ENCODE peak calls at places on chromosomes 7 and 10, in nine cellular contexts. Y is H7, D is small intestine, L is prostate gland, E is kidney epithelial cell, X is GM12878, U is body of pancreas, R is aorta, G is ascending aorta. O is an unnamed sample.

GRCh38 chr10:70926215-70927000 is 38.0 kb upstream of the PCBD1 start:
- DNase-seq in Y (no peak), D (no peak), L (no peak), E (no peak), X (no peak), U (no peak), R (no peak), G (no peak), O (no peak)

GRCh38 chr10:113945075-113945686 is 90.7 kb downstream of the NHLRC2 start:
- DNase-seq in Y (no peak), D (peak), L (no peak), E (peak), X (no peak), U (peak), R (no peak), G (no peak), O (no peak)

GRCh38 chr7:98295467-98296220 is 14.2 kb downstream of the BRI3 start:
- DNase-seq in Y (no peak), D (no peak), L (peak), E (no peak), X (no peak), U (no peak), R (no peak), G (no peak), O (no peak)

GRCh38 chr10:46273506-46274477 is 13.0 kb upstream of the ANTXRL start:
- DNase-seq in Y (no peak), D (no peak), L (no peak), E (no peak), X (no peak), U (no peak), R (no peak), G (no peak), O (no peak)

GRCh38 chr7:158539711-158540146 is 47.9 kb downstream of the PTPRN2 start:
- DNase-seq in Y (no peak), D (no peak), L (no peak), E (no peak), X (no peak), U (no peak), R (no peak), G (no peak), O (no peak)

GRCh38 chr10:97553575-97554100 is 18.9 kb upstream of the ANKRD2 start:
- DNase-seq in Y (peak), D (peak), L (peak), E (no peak), X (peak), U (peak), R (peak), G (no peak), O (no peak)

GRCh38 chr10:63605568-63605967 is 84.4 kb downstream of the REEP3 start:
- DNase-seq in Y (peak), D (no peak), L (no peak), E (peak), X (no peak), U (no peak), R (no peak), G (no peak), O (no peak)

GRCh38 chr7:28378574-28379149 is 33.7 kb upstream of the CREB5 start:
- DNase-seq in Y (no peak), D (no peak), L (no peak), E (no peak), X (no peak), U (no peak), R (no peak), G (no peak), O (no peak)

GRCh38 chr10:42523098-42523497 is 115.3 kb downstream of the ZNF33B start:
- DNase-seq in Y (no peak), D (no peak), L (no peak), E (no peak), X (no peak), U (no peak), R (no peak), G (no peak), O (no peak)

GRCh38 chr10:42519079-42519478 is 119.3 kb downstream of the ZNF33B start:
- DNase-seq in Y (no peak), D (no peak), L (no peak), E (no peak), X (no peak), U (no peak), R (no peak), G (no peak), O (no peak)

GRCh38 chr10:42513921-42514320 is 124.4 kb downstream of the ZNF33B start:
- DNase-seq in Y (no peak), D (no peak), L (no peak), E (no peak), X (no peak), U (no peak), R (no peak), G (no peak), O (no peak)

DNA sequence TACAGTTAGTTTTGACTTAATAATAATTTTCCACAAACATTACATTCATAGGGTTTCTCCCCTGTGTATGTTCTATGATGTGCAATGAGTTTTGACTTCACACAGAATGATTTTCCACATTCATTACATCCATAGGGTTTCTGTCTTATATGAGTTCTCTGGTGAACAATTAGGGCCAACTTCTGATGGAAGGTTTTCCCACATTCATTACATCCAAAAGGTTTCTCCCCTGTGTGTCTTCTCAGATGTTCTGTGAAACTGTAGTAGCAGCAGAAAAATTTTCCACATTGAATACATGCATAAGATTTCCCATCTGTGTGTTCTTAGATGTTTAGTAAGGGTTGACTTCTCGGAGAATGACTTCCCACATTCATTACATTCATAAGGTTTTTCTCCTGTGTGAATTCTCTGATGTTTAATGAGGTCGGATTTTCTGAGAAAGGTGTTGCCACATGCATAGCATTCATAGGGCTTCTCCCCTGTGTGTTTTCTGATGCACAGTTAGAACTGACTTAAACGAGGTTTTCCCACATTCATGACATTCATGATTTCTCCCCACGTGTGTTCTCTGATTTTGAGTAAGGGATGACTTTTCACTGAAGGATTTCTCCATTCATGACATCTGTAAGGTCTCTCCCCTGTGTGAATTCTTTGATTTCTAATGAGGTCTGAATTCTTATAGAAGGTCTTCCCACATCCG is 118.5 kb downstream of the ZNF33B start:
- DNase-seq in Y (no peak), D (no peak), L (no peak), E (no peak), X (no peak), U (no peak), R (no peak), G (no peak), O (no peak)
- H3K4me3 ChIP-seq in Y (no peak), D (no peak), L (no peak), E (no peak), X (no peak), U (no peak), R (no peak), G (no peak), O (no peak)

DNA sequence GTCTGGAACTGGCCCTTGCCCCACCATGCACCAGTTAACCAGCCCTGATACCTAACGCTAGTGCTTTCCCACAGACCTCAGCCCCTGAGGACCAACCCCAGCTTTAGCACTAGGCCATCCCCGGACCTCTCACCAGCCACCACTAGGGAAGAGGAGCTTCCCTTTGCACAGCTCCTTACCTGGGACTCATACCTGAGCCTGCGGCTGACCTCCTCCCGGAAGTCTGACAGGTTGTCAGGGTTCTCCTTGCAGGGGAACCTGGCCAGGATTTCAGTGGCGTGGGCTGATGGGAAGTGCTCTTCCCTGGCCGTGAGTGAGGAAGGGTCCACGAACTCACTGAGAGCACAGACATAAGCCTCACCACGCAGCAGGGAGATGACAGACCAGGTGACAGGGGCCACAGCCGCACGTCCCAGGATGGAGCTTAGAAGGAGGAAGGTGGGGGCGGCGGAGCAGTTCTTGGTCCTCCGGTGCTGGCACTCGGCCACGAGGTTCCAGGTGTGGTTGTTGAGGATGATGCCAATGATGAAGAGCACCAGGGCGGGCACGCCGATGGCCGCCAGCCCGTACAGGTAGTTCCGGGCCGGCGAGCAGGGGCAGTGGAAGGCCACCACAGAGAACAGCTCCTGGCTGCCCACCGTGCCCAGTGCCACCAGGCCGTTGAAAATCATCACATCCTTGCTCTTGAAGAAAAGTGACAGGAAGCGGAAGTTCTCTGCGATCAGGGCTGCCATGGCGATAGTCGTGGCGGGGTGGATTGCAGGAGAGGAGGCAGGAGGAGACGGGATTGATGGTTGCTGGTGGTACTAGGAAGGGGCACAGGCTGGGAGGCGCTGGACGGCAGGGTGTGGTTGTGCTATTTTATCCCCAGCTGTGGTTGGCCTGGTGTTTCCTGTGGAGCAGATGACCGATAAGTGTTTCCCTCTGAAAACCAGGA is 2.7 kb downstream of the CALHM2 start:
- DNase-seq in Y (peak), D (no peak), L (no peak), E (no peak), X (no peak), U (no peak), R (peak), G (no peak), O (no peak)
- H3K4me3 ChIP-seq in Y (no peak), D (no peak), L (no peak), E (no peak), X (peak), U (no peak), R (no peak), G (peak), O (peak)

GRCh38 chr7:90404777-90405176 is 1.5 kb downstream of the CLDN12 start:
- DNase-seq in Y (no peak), D (no peak), L (no peak), E (no peak), X (no peak), U (no peak), R (no peak), G (no peak), O (no peak)
- H3K4me3 ChIP-seq in Y (no peak), D (no peak), L (peak), E (no peak), X (no peak), U (no peak), R (no peak), G (no peak), O (no peak)

GRCh38 chr10:122463466-122464157 is 2.3 kb downstream of the HTRA1 start:
- DNase-seq in Y (no peak), D (no peak), L (no peak), E (no peak), X (no peak), U (no peak), R (no peak), G (no peak), O (no peak)

GRCh38 chr10:122460891-122461293 is 461 bp upstream of the HTRA1 start:
- DNase-seq in Y (no peak), D (no peak), L (no peak), E (no peak), X (no peak), U (no peak), R (peak), G (no peak), O (no peak)

GRCh38 chr10:122462533-122463465 is 1.4 kb downstream of the HTRA1 start:
- DNase-seq in Y (peak), D (no peak), L (peak), E (no peak), X (no peak), U (peak), R (peak), G (no peak), O (no peak)

GRCh38 chr10:122461367-122461728 is at the start of gene HTRA1:
- DNase-seq in Y (peak), D (peak), L (peak), E (no peak), X (no peak), U (peak), R (peak), G (no peak), O (no peak)

GRCh38 chr10:122461729-122462532 is 578 bp downstream of the HTRA1 start:
- DNase-seq in Y (peak), D (peak), L (peak), E (no peak), X (no peak), U (peak), R (peak), G (no peak), O (no peak)
- H3K4me3 ChIP-seq in Y (peak), D (peak), L (peak), E (peak), X (no peak), U (peak), R (peak), G (peak), O (no peak)

GRCh38 chr10:132468651-132469050 is 68.9 kb upstream of the INPP5A start:
- DNase-seq in Y (peak), D (no peak), L (no peak), E (no peak), X (no peak), U (peak), R (peak), G (no peak), O (no peak)

GRCh38 chr10:132466520-132467463 is 69.8 kb downstream of the PWWP2B start:
- DNase-seq in Y (no peak), D (no peak), L (no peak), E (no peak), X (no peak), U (peak), R (peak), G (no peak), O (no peak)

GRCh38 chr10:132468201-132468600 is 69.4 kb upstream of the INPP5A start:
- DNase-seq in Y (peak), D (no peak), L (no peak), E (no peak), X (no peak), U (no peak), R (no peak), G (no peak), O (no peak)

GRCh38 chr10:132465889-132466519 is 69.0 kb downstream of the PWWP2B start:
- DNase-seq in Y (no peak), D (no peak), L (no peak), E (no peak), X (no peak), U (no peak), R (peak), G (no peak), O (no peak)

GRCh38 chr10:132467464-132468149 is 70.0 kb upstream of the INPP5A start:
- DNase-seq in Y (peak), D (peak), L (no peak), E (no peak), X (no peak), U (peak), R (peak), G (no peak), O (no peak)
- H3K4me3 ChIP-seq in Y (no peak), D (no peak), L (no peak), E (no peak), X (no peak), U (no peak), R (no peak), G (no peak), O (no peak)

GRCh38 chr7:142408794-142409193 is 150.9 kb upstream of the PRSS58 start:
- DNase-seq in Y (no peak), D (no peak), L (no peak), E (no peak), X (no peak), U (no peak), R (no peak), G (no peak), O (no peak)
- H3K4me3 ChIP-seq in Y (no peak), D (no peak), L (no peak), E (no peak), X (no peak), U (no peak), R (no peak), G (no peak), O (no peak)

DNA sequence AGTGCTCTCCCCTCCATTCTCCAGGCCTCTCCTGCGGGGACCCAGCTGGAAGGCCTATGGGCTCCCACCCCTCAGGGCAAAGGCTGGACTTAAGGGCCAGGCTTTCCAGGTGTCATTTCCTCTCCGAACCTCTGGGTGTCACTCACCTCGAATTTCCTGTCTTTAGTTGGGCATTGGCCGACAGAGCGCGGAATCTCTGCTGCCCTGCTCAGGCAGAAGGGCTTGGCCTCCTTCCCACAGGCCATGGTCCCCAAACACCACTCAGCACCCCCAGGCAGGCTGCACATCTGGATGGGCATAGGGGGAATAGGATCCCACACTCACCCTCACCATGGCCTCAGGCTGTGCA is 212.9 kb downstream of the CCSER2 start:
- DNase-seq in Y (peak), D (no peak), L (no peak), E (no peak), X (no peak), U (no peak), R (no peak), G (no peak), O (no peak)
- H3K4me3 ChIP-seq in Y (peak), D (no peak), L (peak), E (no peak), X (no peak), U (no peak), R (no peak), G (peak), O (no peak)

GRCh38 chr10:124606822-124607221 is 137.4 kb downstream of the FAM53B start:
- DNase-seq in Y (no peak), D (no peak), L (no peak), E (no peak), X (no peak), U (no peak), R (no peak), G (no peak), O (no peak)
- H3K4me3 ChIP-seq in Y (no peak), D (no peak), L (no peak), E (no peak), X (no peak), U (no peak), R (no peak), G (no peak), O (no peak)

GRCh38 chr7:45099891-45100760 is 11.4 kb upstream of the NACAD start:
- DNase-seq in Y (no peak), D (peak), L (no peak), E (no peak), X (no peak), U (no peak), R (no peak), G (no peak), O (no peak)
- H3K4me3 ChIP-seq in Y (no peak), D (no peak), L (no peak), E (no peak), X (no peak), U (no peak), R (no peak), G (no peak), O (no peak)

O was measured in GM12864.